ENCODE peak calls at places on chromosome 16, in four cellular contexts. One of them, this sample, is unnamed. For H3K4me1 and H3K27me3, the result is how much of the 10 kb centered on the place peaks cover.

GRCh38 chr16:80158766-80159165 is 382.0 kb upstream of the DYNLRB2 start:
- DNase-seq in heart left ventricle: no peak
- DNase-seq in Peyer's patch: no peak
- DNase-seq in CD8-positive, alpha-beta T cell: no peak
- DNase-seq in this sample: peak

GRCh38 chr16:85330694-85331188 is 218.5 kb upstream of the CIBAR2 start:
- DNase-seq in heart left ventricle: no peak
- DNase-seq in CD8-positive, alpha-beta T cell: no peak
- DNase-seq in Peyer's patch: no peak
- DNase-seq in this sample: peak

GRCh38 chr16:84074721-84075120 is 32.1 kb upstream of the SLC38A8 start:
- DNase-seq in Peyer's patch: no peak
- DNase-seq in CD8-positive, alpha-beta T cell: no peak
- DNase-seq in heart left ventricle: peak
- DNase-seq in this sample: no peak

GRCh38 chr16:85541181-85541580 is 71.9 kb upstream of the GSE1 start:
- DNase-seq in Peyer's patch: no peak
- DNase-seq in CD8-positive, alpha-beta T cell: no peak
- DNase-seq in heart left ventricle: no peak
- DNase-seq in this sample: no peak

GRCh38 chr16:49828545-49829267 is 27.2 kb downstream of the ZNF423 start:
- DNase-seq in Peyer's patch: no peak
- DNase-seq in heart left ventricle: peak
- DNase-seq in CD8-positive, alpha-beta T cell: no peak
- DNase-seq in this sample: no peak

GRCh38 chr16:57540906-57541753 is 1.3 kb upstream of the ADGRG5 start:
- DNase-seq in Peyer's patch: no peak
- DNase-seq in heart left ventricle: no peak
- DNase-seq in CD8-positive, alpha-beta T cell: peak
- DNase-seq in this sample: peak

GRCh38 chr16:59878999-59879398 is 1144.9 kb upstream of the GOT2 start:
- DNase-seq in Peyer's patch: no peak
- DNase-seq in heart left ventricle: no peak
- DNase-seq in CD8-positive, alpha-beta T cell: no peak
- DNase-seq in this sample: peak

GRCh38 chr16:12674096-12674495 is 129.6 kb downstream of the CPPED1 start:
- DNase-seq in heart left ventricle: no peak
- DNase-seq in Peyer's patch: no peak
- DNase-seq in CD8-positive, alpha-beta T cell: no peak
- DNase-seq in this sample: no peak

GRCh38 chr16:87635541-87636049 is 33.3 kb downstream of the JPH3 start:
- DNase-seq in CD8-positive, alpha-beta T cell: peak
- DNase-seq in heart left ventricle: peak
- DNase-seq in Peyer's patch: peak
- DNase-seq in this sample: peak

GRCh38 chr16:30977502-30977901 is 7.5 kb upstream of the HSD3B7 start:
- DNase-seq in heart left ventricle: no peak
- DNase-seq in Peyer's patch: no peak
- DNase-seq in CD8-positive, alpha-beta T cell: no peak
- DNase-seq in this sample: no peak

GRCh38 chr16:1800703-1801102 is 7.2 kb upstream of the IGFALS start:
- DNase-seq in heart left ventricle: no peak
- DNase-seq in CD8-positive, alpha-beta T cell: no peak
- DNase-seq in Peyer's patch: no peak
- DNase-seq in this sample: no peak

GRCh38 chr16:29806641-29807425 is 504 bp downstream of the MAZ start:
- DNase-seq in heart left ventricle: peak
- DNase-seq in Peyer's patch: peak
- DNase-seq in CD8-positive, alpha-beta T cell: peak
- DNase-seq in this sample: no peak

GRCh38 chr16:81901483-81901882 is 109.8 kb downstream of the SDR42E1 start:
- DNase-seq in Peyer's patch: peak
- DNase-seq in CD8-positive, alpha-beta T cell: no peak
- DNase-seq in heart left ventricle: no peak
- DNase-seq in this sample: no peak

GRCh38 chr16:674968-675883 is at the start of gene RHBDL1:
- DNase-seq in heart left ventricle: no peak
- DNase-seq in Peyer's patch: no peak
- DNase-seq in CD8-positive, alpha-beta T cell: no peak
- DNase-seq in this sample: no peak

GRCh38 chr16:11156401-11156800 is 99.6 kb downstream of the SOCS1 start:
- DNase-seq in Peyer's patch: no peak
- DNase-seq in CD8-positive, alpha-beta T cell: no peak
- DNase-seq in heart left ventricle: no peak
- DNase-seq in this sample: no peak

GRCh38 chr16:14958970-14959369 is 15.9 kb upstream of the PDXDC1 start:
- DNase-seq in Peyer's patch: no peak
- DNase-seq in CD8-positive, alpha-beta T cell: no peak
- DNase-seq in heart left ventricle: no peak
- DNase-seq in this sample: no peak

GRCh38 chr16:58011652-58012051 is 10.4 kb downstream of the USB1 start:
- DNase-seq in heart left ventricle: no peak
- DNase-seq in CD8-positive, alpha-beta T cell: no peak
- DNase-seq in Peyer's patch: no peak
- DNase-seq in this sample: no peak

GRCh38 chr16:30110661-30111060 is 2.7 kb downstream of the GDPD3 start:
- DNase-seq in CD8-positive, alpha-beta T cell: no peak
- DNase-seq in heart left ventricle: no peak
- DNase-seq in Peyer's patch: no peak
- DNase-seq in this sample: no peak

GRCh38 chr16:10871157-10871991 is 5.6 kb upstream of the CIITA start:
- DNase-seq in Peyer's patch: peak
- DNase-seq in CD8-positive, alpha-beta T cell: peak
- DNase-seq in heart left ventricle: peak
- DNase-seq in this sample: peak

GRCh38 chr16:12271006-12271405 is 294.5 kb downstream of the SNX29 start:
- DNase-seq in heart left ventricle: no peak
- DNase-seq in CD8-positive, alpha-beta T cell: no peak
- DNase-seq in Peyer's patch: no peak
- DNase-seq in this sample: no peak

GRCh38 chr16:66740533-66740932 is 10.9 kb downstream of the DYNC1LI2 start:
- DNase-seq in Peyer's patch: peak
- DNase-seq in CD8-positive, alpha-beta T cell: no peak
- DNase-seq in heart left ventricle: no peak
- DNase-seq in this sample: no peak

GRCh38 chr16:11274964-11275363 is 1.3 kb downstream of the PRM2 start:
- DNase-seq in heart left ventricle: no peak
- DNase-seq in Peyer's patch: no peak
- DNase-seq in CD8-positive, alpha-beta T cell: no peak
- DNase-seq in this sample: no peak

GRCh38 chr16:850668-851067 is 50.1 kb upstream of the GNG13 start:
- DNase-seq in heart left ventricle: no peak
- DNase-seq in CD8-positive, alpha-beta T cell: no peak
- DNase-seq in Peyer's patch: no peak
- DNase-seq in this sample: no peak

GRCh38 chr16:54027126-54027922 is 259.3 kb downstream of the IRX3 start:
- DNase-seq in heart left ventricle: no peak
- DNase-seq in Peyer's patch: no peak
- DNase-seq in CD8-positive, alpha-beta T cell: no peak
- DNase-seq in this sample: peak

GRCh38 chr16:12344577-12345343 is 368.2 kb downstream of the SNX29 start:
- DNase-seq in heart left ventricle: no peak
- DNase-seq in CD8-positive, alpha-beta T cell: no peak
- DNase-seq in Peyer's patch: no peak
- DNase-seq in this sample: no peak

GRCh38 chr16:77191259-77191969 is 424 bp downstream of the MON1B start:
- DNase-seq in heart left ventricle: no peak
- DNase-seq in CD8-positive, alpha-beta T cell: peak
- DNase-seq in Peyer's patch: no peak
- DNase-seq in this sample: no peak

GRCh38 chr16:82852388-82852998 is 225.7 kb downstream of the CDH13 start:
- DNase-seq in heart left ventricle: no peak
- DNase-seq in Peyer's patch: no peak
- DNase-seq in CD8-positive, alpha-beta T cell: no peak
- DNase-seq in this sample: no peak

GRCh38 chr16:80778707-80779106 is 25.7 kb downstream of the CDYL2 start:
- DNase-seq in heart left ventricle: no peak
- DNase-seq in Peyer's patch: no peak
- DNase-seq in CD8-positive, alpha-beta T cell: no peak
- DNase-seq in this sample: no peak

GRCh38 chr16:69195371-69196029 is 8.5 kb downstream of the SNTB2 start:
- DNase-seq in Peyer's patch: no peak
- DNase-seq in heart left ventricle: no peak
- DNase-seq in CD8-positive, alpha-beta T cell: no peak
- DNase-seq in this sample: no peak
- H3K27ac ChIP-seq in Peyer's patch: no peak
- H3K27ac ChIP-seq in heart left ventricle: no peak
- H3K27ac ChIP-seq in CD8-positive, alpha-beta T cell: no peak
- H3K27ac ChIP-seq in this sample: no peak

DNA sequence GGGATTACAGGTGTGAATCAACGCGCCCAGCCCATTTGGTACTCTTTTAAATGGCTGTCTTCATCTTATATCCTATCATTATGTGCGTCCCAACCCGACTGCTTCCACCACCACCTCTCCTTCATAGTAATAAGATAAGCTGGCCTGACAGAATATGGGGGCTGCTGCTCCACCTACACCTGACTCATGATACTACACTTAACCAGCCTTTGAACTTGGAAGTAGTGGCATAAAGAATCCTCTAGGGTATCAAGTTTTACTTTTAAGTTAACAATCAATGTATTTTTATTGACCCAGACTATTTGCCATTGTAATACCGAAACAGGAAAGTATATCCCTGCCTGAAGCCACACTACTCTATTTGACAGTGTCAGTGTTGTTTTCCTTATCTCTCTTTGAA is 18.8 kb downstream of the PDZD9 start:
- DNase-seq in heart left ventricle: no peak
- DNase-seq in Peyer's patch: no peak
- DNase-seq in CD8-positive, alpha-beta T cell: no peak
- DNase-seq in this sample: no peak
- H3K4me1 ChIP-seq in heart left ventricle: under half
- H3K4me1 ChIP-seq in Peyer's patch: under half
- H3K4me1 ChIP-seq in CD8-positive, alpha-beta T cell: under half
- H3K4me1 ChIP-seq in this sample: under half

DNA sequence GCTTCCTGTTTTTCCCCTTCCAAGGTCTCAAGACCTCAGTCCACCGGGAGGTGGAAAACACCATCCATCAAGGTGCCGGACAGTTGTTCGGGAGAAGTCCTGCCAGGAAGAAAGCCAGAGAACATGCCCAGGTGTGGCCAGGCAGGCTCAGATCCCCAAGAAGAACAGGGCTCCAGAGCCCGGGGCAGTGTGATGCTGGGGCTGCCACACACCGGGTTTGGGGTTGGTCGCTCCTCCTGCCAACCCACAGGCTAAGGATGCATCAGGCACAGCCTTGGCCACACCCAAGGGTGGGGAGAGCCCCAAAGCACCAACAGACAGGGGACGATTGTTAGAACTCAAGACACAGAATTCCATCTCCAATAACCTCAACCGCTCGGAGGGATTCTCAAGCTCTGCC is 19.7 kb downstream of the ZFHX3 start:
- DNase-seq in CD8-positive, alpha-beta T cell: no peak
- DNase-seq in heart left ventricle: no peak
- DNase-seq in Peyer's patch: peak
- DNase-seq in this sample: no peak
- H3K27me3 ChIP-seq in CD8-positive, alpha-beta T cell: under half
- H3K27me3 ChIP-seq in heart left ventricle: under half
- H3K27me3 ChIP-seq in Peyer's patch: under half
- H3K27me3 ChIP-seq in this sample: under half

GRCh38 chr16:46620265-46621005 is 744 bp downstream of the SHCBP1 start:
- DNase-seq in heart left ventricle: no peak
- DNase-seq in Peyer's patch: no peak
- DNase-seq in CD8-positive, alpha-beta T cell: no peak
- DNase-seq in this sample: no peak
- H3K27ac ChIP-seq in heart left ventricle: no peak
- H3K27ac ChIP-seq in Peyer's patch: no peak
- H3K27ac ChIP-seq in CD8-positive, alpha-beta T cell: no peak
- H3K27ac ChIP-seq in this sample: peak

GRCh38 chr16:75007443-75007842 is 8.6 kb downstream of the ZNRF1 start:
- DNase-seq in Peyer's patch: no peak
- DNase-seq in CD8-positive, alpha-beta T cell: no peak
- DNase-seq in heart left ventricle: no peak
- DNase-seq in this sample: no peak
- H3K4me1 ChIP-seq in Peyer's patch: under half
- H3K4me1 ChIP-seq in CD8-positive, alpha-beta T cell: under half
- H3K4me1 ChIP-seq in heart left ventricle: half or more
- H3K4me1 ChIP-seq in this sample: under half

DNA sequence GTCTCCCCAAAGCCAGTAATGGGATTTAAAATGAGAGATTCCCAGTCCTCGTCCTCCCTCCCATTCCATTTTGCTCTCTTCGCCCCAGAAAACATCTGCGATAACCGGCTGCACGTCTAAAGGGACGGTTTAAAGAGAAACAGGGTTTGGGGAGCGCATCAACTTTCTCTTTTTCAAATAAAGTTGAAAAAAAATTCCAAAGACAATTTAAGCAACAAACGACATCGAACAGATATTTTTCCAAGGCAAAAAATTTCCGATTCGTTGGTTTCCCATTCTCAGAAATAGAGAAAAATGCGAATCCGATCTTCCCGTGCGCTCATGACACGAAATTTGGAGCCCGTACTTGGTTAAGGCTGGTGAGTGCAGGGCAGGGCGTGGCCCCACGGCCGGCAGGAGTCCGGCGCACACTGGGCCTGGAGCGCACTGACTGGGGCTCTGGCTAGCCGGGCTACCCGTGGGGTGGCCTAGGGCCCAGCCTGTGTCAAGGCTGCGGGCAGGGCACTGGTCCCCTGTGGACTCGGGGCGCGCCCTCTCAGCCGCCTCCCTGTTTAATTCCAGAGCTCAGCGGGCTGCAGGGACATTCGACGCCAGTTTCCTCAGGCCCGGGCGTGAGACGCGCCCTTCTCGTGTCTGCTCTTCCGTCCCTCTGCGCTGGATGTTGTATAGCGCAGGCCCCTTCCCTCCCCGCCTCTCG is 17.8 kb upstream of the ZFHX3 start:
- DNase-seq in CD8-positive, alpha-beta T cell: no peak
- DNase-seq in heart left ventricle: no peak
- DNase-seq in Peyer's patch: peak
- DNase-seq in this sample: no peak
- H3K27me3 ChIP-seq in CD8-positive, alpha-beta T cell: under half
- H3K27me3 ChIP-seq in heart left ventricle: under half
- H3K27me3 ChIP-seq in Peyer's patch: under half
- H3K27me3 ChIP-seq in this sample: under half

DNA sequence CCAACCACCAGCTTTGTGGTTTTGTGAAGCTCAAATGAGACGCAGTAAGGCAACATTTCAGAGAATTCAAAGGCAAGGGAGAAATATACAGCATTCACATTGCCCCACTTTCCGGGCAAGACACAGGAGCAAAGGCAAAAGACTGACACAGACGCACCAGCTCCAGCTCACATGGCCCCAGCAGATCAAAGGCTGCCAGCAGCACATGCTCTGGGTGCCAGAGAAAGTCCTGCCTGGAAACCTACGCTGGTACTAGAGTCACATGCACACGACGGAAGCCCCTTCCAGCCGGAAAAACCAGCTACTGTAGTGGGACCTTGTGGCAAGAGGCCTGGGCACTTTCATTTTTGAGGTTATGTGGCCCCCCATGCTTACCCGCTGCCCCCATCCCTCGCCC is 50.1 kb downstream of the GTF3C1 start:
- DNase-seq in CD8-positive, alpha-beta T cell: no peak
- DNase-seq in heart left ventricle: peak
- DNase-seq in Peyer's patch: no peak
- DNase-seq in this sample: no peak
- H3K27ac ChIP-seq in CD8-positive, alpha-beta T cell: no peak
- H3K27ac ChIP-seq in heart left ventricle: peak
- H3K27ac ChIP-seq in Peyer's patch: no peak
- H3K27ac ChIP-seq in this sample: no peak

GRCh38 chr16:89317101-89317671 is 99.7 kb downstream of the ZNF778 start:
- DNase-seq in Peyer's patch: no peak
- DNase-seq in CD8-positive, alpha-beta T cell: no peak
- DNase-seq in heart left ventricle: no peak
- DNase-seq in this sample: no peak
- H3K4me1 ChIP-seq in Peyer's patch: half or more
- H3K4me1 ChIP-seq in CD8-positive, alpha-beta T cell: half or more
- H3K4me1 ChIP-seq in heart left ventricle: half or more
- H3K4me1 ChIP-seq in this sample: under half

GRCh38 chr16:22183901-22184614 is 21.8 kb downstream of the SDR42E2 start:
- DNase-seq in Peyer's patch: no peak
- DNase-seq in CD8-positive, alpha-beta T cell: no peak
- DNase-seq in heart left ventricle: no peak
- DNase-seq in this sample: no peak
- H3K27me3 ChIP-seq in Peyer's patch: under half
- H3K27me3 ChIP-seq in CD8-positive, alpha-beta T cell: under half
- H3K27me3 ChIP-seq in heart left ventricle: under half
- H3K27me3 ChIP-seq in this sample: under half